ENCODE peak calls at places on chromosome 12, in eight cellular contexts. N, T, V, U, Q, E, G and H are unnamed samples.

GRCh38 chr12:131356485-131356884 is 354.4 kb upstream of the SFSWAP start:
- DNase-seq in G (peak; percentile 55), U (no peak), N (no peak), E (no peak), T (no peak), Q (no peak), V (no peak), H (no peak)

GRCh38 chr12:104634852-104635251 is 178.1 kb downstream of the CHST11 start:
- DNase-seq in Q (no peak), E (no peak), T (no peak), U (no peak), G (no peak), N (no peak), V (no peak), H (no peak)

GRCh38 chr12:123614110-123614509 is 12.2 kb downstream of the DDX55 start:
- DNase-seq in V (no peak), G (no peak), U (no peak), N (no peak), T (no peak), E (no peak), Q (no peak), H (no peak)

GRCh38 chr12:62760779-62761178 is 174.2 kb downstream of the PPM1H start:
- DNase-seq in E (no peak), U (peak; percentile 76), N (no peak), V (no peak), Q (no peak), T (no peak), G (no peak), H (no peak)

GRCh38 chr12:125142601-125143000 is 77.4 kb downstream of the AACS start:
- DNase-seq in E (no peak), V (no peak), Q (peak; percentile 95), G (no peak), N (no peak), U (no peak), T (no peak), H (no peak)

GRCh38 chr12:48795550-48796455 is 6.9 kb upstream of the ADCY6 start:
- DNase-seq in E (peak; percentile 82), G (no peak), N (peak; percentile 70), U (peak; percentile 93), Q (peak; percentile 80), T (peak; percentile 60), V (peak; percentile 84), H (no peak)

GRCh38 chr12:69392146-69392928 is 32.8 kb downstream of the YEATS4 start:
- DNase-seq in U (no peak), T (no peak), Q (peak; percentile 55), E (no peak), G (no peak), N (no peak), V (no peak), H (no peak)

GRCh38 chr12:54723653-54724256 is 75.6 kb upstream of the DCD start:
- DNase-seq in V (no peak), U (peak; percentile 67), E (no peak), Q (peak; percentile 43), G (no peak), N (no peak), T (peak; percentile 26), H (no peak)

GRCh38 chr12:120783197-120783596 is 57.6 kb downstream of the ACADS start:
- DNase-seq in V (no peak), N (no peak), G (no peak), T (no peak), U (no peak), E (no peak), Q (peak; percentile 69), H (peak; percentile 25)

GRCh38 chr12:92041742-92042141 is 103.9 kb downstream of the BTG1 start:
- DNase-seq in N (no peak), V (no peak), U (peak; percentile 34), E (no peak), T (peak; percentile 24), Q (no peak), G (no peak), H (no peak)

GRCh38 chr12:95385246-95385645 is 88.7 kb upstream of the METAP2 start:
- DNase-seq in U (peak; percentile 11), T (no peak), Q (peak; percentile 57), N (no peak), E (no peak), G (no peak), V (no peak), H (no peak)

GRCh38 chr12:62692884-62693283 is 226.3 kb downstream of the MON2 start:
- DNase-seq in V (no peak), N (no peak), E (no peak), U (no peak), Q (peak; percentile 67), T (no peak), G (no peak), H (no peak)

GRCh38 chr12:96399081-96399918 is 939 bp downstream of the CDK17 start:
- DNase-seq in Q (peak; percentile 84), E (peak; percentile 50), V (peak; percentile 70), G (peak; percentile 92), N (peak; percentile 70), T (peak; percentile 76), U (peak; percentile 67), H (no peak)

GRCh38 chr12:27076930-27077329 is 5.4 kb downstream of the C12orf71 start:
- DNase-seq in N (no peak), Q (peak; percentile 62), V (no peak), U (peak; percentile 8), G (no peak), T (no peak), E (no peak), H (no peak)

GRCh38 chr12:116152268-116152667 is 125.2 kb downstream of the MED13L start:
- DNase-seq in U (no peak), T (no peak), V (no peak), G (no peak), E (no peak), Q (peak; percentile 42), N (no peak), H (no peak)

GRCh38 chr12:50401383-50402155 is 884 bp downstream of the LARP4 start:
- DNase-seq in Q (peak; percentile 77), N (no peak), U (peak; percentile 49), T (no peak), V (no peak), E (no peak), G (no peak), H (no peak)

GRCh38 chr12:50402270-50403000 is 1.8 kb downstream of the LARP4 start:
- DNase-seq in U (peak; percentile 47), E (no peak), G (no peak), T (no peak), N (no peak), V (no peak), Q (peak; percentile 37), H (no peak)

GRCh38 chr12:50404307-50404706 is 3.6 kb downstream of the LARP4 start:
- DNase-seq in G (no peak), U (no peak), T (no peak), N (no peak), V (no peak), E (no peak), Q (no peak), H (no peak)

GRCh38 chr12:50400638-50401382 is at the start of gene LARP4:
- DNase-seq in Q (peak; percentile 97), G (peak; percentile 95), V (peak; percentile 90), N (peak; percentile 94), T (peak; percentile 84), U (peak; percentile 99), E (peak; percentile 92), H (peak; percentile 56)

DNA sequence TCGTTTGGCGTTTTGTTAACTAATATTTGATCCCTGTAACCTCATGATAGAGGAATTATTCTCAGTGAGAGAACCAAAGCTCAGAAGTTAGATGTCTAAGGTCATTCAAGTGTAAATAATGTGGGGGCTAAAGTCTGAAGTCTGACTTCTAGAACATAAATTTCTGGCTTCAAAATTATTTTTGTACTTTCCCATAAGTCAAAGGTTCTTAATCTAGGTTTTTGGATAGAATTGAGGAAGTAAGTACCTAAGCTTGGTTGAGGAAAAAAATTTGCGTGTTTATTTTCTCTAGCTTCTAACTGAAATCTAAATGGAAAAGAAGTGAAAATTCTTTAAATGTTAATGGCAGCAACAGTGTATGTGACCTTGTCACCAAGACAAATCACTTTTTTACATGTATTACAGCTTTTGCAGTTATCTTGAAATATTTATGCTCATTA is 2.3 kb downstream of the LARP4 start:
- DNase-seq in V (no peak), U (no peak), T (no peak), N (no peak), Q (no peak), E (no peak), G (no peak), H (no peak)
- H3K27ac ChIP-seq in V (peak overlapping the region; percentile 96), U (no peak overlapping the region), T (no peak overlapping the region), N (no peak overlapping the region), Q (peak overlapping the region; percentile 82), E (no peak overlapping the region), G (no peak overlapping the region), H (peak overlapping the region; percentile 90)

GRCh38 chr12:93199831-93200236 is 177.9 kb upstream of the NUDT4 start:
- DNase-seq in N (no peak), T (no peak), U (peak; percentile 21), E (no peak), V (no peak), Q (peak; percentile 13), G (no peak), H (no peak)

GRCh38 chr12:93195511-93195910 is 182.2 kb upstream of the NUDT4 start:
- DNase-seq in V (no peak), T (no peak), U (no peak), Q (no peak), N (no peak), G (no peak), E (no peak), H (no peak)

GRCh38 chr12:93198086-93198485 is 179.6 kb upstream of the NUDT4 start:
- DNase-seq in U (no peak), G (no peak), N (no peak), V (no peak), T (no peak), E (no peak), Q (peak; percentile 90), H (no peak)

GRCh38 chr12:93200291-93200917 is 177.3 kb upstream of the NUDT4 start:
- DNase-seq in Q (no peak), E (no peak), V (no peak), T (no peak), U (no peak), N (no peak), G (no peak), H (no peak)

GRCh38 chr12:93197067-93197593 is 180.6 kb upstream of the NUDT4 start:
- DNase-seq in G (no peak), E (no peak), U (no peak), T (no peak), V (no peak), Q (peak; percentile 83), N (no peak), H (no peak)
- H3K27ac ChIP-seq in G (no peak overlapping the region), E (no peak overlapping the region), U (no peak overlapping the region), T (no peak overlapping the region), V (no peak overlapping the region), Q (peak overlapping the region; percentile 61), N (peak overlapping the region; percentile 61), H (no peak overlapping the region)

DNA sequence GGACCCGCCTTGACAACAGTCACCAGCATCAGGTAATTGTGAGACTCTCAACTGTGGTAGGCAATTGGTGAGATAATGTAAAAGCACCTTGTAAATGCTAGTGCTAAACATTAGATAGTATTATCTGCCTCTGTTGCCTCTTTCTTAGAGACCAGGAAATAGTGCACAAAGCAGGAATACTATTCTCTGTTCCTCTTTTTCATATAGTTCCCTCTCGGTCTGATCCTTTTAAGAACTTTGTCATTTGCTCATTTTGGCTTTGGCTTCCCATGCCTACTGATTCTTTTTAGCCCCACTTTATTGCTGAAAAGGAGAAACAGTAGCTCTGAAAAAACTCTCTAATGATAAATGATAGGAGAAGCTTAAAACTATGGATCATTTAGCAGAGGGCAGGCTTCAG is 17.6 kb downstream of the CHPT1 start:
- DNase-seq in U (no peak), N (no peak), V (no peak), G (no peak), Q (no peak), T (no peak), E (no peak), H (no peak)
- H3K27ac ChIP-seq in U (no peak overlapping the region), N (peak overlapping the region; percentile 2), V (no peak overlapping the region), G (no peak overlapping the region), Q (no peak overlapping the region), T (no peak overlapping the region), E (no peak overlapping the region), H (no peak overlapping the region)

GRCh38 chr12:53227341-53227740 is 4.7 kb downstream of the RARG start:
- DNase-seq in U (no peak), G (peak; percentile 64), V (no peak), T (no peak), Q (no peak), N (no peak), E (no peak), H (no peak)
- H3K27ac ChIP-seq in U (no peak overlapping the region), G (no peak overlapping the region), V (no peak overlapping the region), T (no peak overlapping the region), Q (no peak overlapping the region), N (no peak overlapping the region), E (no peak overlapping the region), H (no peak overlapping the region)